ENCODE peak calls at places on chromosomes 1 and 21, in six cellular contexts. U, O, Q, Z, M and S are unnamed samples.

GRCh38 chr1:182616130-182617074 is 12.2 kb upstream of the RGS16 start:
- DNase-seq in U (peak; percentile 41), O (peak; percentile 25), Q (peak; percentile 93), Z (peak; percentile 70), M (no peak), S (peak; percentile 61)

GRCh38 chr21:33522297-33522696 is 19.6 kb downstream of the GART start:
- DNase-seq in U (no peak), O (no peak), Q (no peak), Z (no peak), M (no peak), S (no peak)

GRCh38 chr1:222314839-222315238 is 233.1 kb downstream of the HHIPL2 start:
- DNase-seq in U (no peak), O (no peak), Q (no peak), Z (no peak), M (peak; percentile 42), S (no peak)

GRCh38 chr1:184854456-184855180 is 100.0 kb upstream of the EDEM3 start:
- DNase-seq in U (peak; percentile 68), O (peak; percentile 76), Q (no peak), Z (no peak), M (no peak), S (no peak)

GRCh38 chr1:23664837-23665795 is 26.5 kb upstream of the RPL11 start:
- DNase-seq in U (peak; percentile 51), O (no peak), Q (peak; percentile 66), Z (no peak), M (no peak), S (no peak)

GRCh38 chr1:31931241-31932225 is 6.6 kb downstream of the PTP4A2 start:
- DNase-seq in U (peak; percentile 70), O (peak; percentile 67), Q (peak; percentile 63), Z (no peak), M (no peak), S (no peak)

GRCh38 chr1:51240096-51240495 is 4.0 kb downstream of the RNF11 start:
- DNase-seq in U (no peak), O (no peak), Q (no peak), Z (peak; percentile 16), M (no peak), S (peak; percentile 15)

GRCh38 chr1:202283379-202283844 is 58.3 kb downstream of the UBE2T start:
- DNase-seq in U (peak; percentile 87), O (peak; percentile 75), Q (no peak), Z (no peak), M (peak; percentile 77), S (no peak)

GRCh38 chr1:100734716-100735115 is 15.2 kb downstream of the VCAM1 start:
- DNase-seq in U (peak; percentile 75), O (peak; percentile 80), Q (no peak), Z (no peak), M (no peak), S (no peak)

GRCh38 chr1:230140221-230141001 is 73.4 kb downstream of the GALNT2 start:
- DNase-seq in U (peak; percentile 91), O (peak; percentile 90), Q (no peak), Z (no peak), M (peak; percentile 35), S (no peak)

GRCh38 chr1:168391759-168392681 is 111.3 kb downstream of the TBX19 start:
- DNase-seq in U (no peak), O (no peak), Q (peak; percentile 33), Z (no peak), M (no peak), S (no peak)

GRCh38 chr1:204438628-204439027 is 27.0 kb upstream of the PPP1R15B start:
- DNase-seq in U (peak; percentile 96), O (peak; percentile 100), Q (no peak), Z (no peak), M (peak; percentile 53), S (no peak)

GRCh38 chr1:174874337-174875053 is 125.3 kb upstream of the CACYBP start:
- DNase-seq in U (peak; percentile 8), O (no peak), Q (peak; percentile 80), Z (no peak), M (no peak), S (no peak)

GRCh38 chr1:211684791-211685190 is 9.4 kb upstream of the NEK2 start:
- DNase-seq in U (peak; percentile 35), O (peak; percentile 41), Q (no peak), Z (no peak), M (no peak), S (no peak)

GRCh38 chr1:93448292-93448982 is 519 bp downstream of the FNBP1L start:
- DNase-seq in U (peak; percentile 49), O (no peak), Q (peak; percentile 86), Z (peak; percentile 82), M (peak; percentile 21), S (peak; percentile 68)
- H4K8ac ChIP-seq in U (peak overlapping the region; percentile 82), O (no peak overlapping the region), Q (peak overlapping the region; percentile 67), Z (peak overlapping the region; percentile 98), M (peak overlapping the region; percentile 77), S (no peak overlapping the region)

GRCh38 chr1:150067184-150068182 is at the start of gene VPS45:
- DNase-seq in U (peak; percentile 96), O (peak; percentile 88), Q (peak; percentile 96), Z (peak; percentile 90), M (peak; percentile 87), S (peak; percentile 82)
- H2BK5ac ChIP-seq in U (no peak within 1 kb of the TSS), O (peak within 1 kb of the TSS; percentile 83), Q (peak within 1 kb of the TSS; percentile 46), Z (peak within 1 kb of the TSS; percentile 99), M (peak within 1 kb of the TSS; percentile 76), S (no peak within 1 kb of the TSS)

DNA sequence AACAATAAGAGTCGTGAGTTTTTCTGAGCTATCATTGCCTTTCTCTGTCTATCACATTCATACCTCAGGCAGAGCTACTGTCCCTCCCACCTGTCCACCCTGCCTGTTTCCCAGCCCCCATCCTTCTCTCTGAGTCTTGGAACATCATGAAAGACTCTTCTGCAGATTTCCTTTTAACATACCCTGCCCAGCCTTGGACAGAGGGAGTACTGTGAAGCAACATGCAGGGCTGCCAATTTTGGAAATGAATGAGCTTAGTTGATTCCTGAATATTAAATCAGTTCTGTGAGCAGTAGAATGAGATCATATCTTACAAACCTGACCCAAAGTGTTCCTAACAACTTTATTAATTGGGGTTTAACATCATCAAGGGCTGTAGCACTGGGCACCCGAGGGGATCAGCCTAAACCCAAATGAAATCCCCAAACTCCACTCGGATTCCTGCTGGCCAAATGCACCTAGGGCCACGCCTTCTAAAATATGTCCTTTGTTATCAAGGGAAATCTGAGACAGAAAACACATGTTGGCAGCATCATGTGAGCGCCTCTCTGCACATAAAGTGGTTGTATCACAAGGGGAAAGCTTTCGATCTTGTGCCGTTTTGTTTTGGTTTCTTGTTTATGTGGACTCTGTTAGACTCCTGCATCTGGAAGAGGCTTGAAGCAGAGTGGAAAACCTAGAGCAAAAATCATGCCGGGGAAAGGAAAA is 357.6 kb downstream of the KIF26B start:
- DNase-seq in U (peak; percentile 17), O (no peak), Q (no peak), Z (no peak), M (no peak), S (no peak)
- H3K4me3 ChIP-seq in U (peak overlapping the region; percentile 74), O (no peak overlapping the region), Q (no peak overlapping the region), Z (no peak overlapping the region), M (no peak overlapping the region), S (no peak overlapping the region)

DNA sequence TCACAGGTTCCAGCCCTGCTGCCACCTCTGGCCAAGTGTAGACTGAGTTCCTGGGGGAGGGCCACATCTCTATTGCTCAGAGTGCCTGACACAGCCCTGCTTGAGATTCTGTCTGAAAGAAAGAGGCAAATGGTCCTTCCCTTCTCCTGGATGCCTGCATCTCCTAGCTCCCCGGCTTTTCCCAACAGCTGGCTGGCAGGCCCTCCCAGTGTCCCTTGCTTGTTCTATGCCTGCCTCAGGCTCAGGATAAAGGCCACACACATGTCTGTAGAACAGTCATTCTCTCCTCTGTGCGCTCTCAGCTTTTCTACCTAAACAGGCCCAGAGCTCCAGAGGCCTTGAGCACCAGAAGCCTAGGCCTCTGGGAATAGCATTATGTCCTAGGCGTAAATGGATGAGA is 343.4 kb upstream of the USP24 start:
- DNase-seq in U (no peak), O (no peak), Q (no peak), Z (no peak), M (no peak), S (no peak)
- H4K8ac ChIP-seq in U (peak overlapping the region; percentile 24), O (no peak overlapping the region), Q (no peak overlapping the region), Z (no peak overlapping the region), M (no peak overlapping the region), S (no peak overlapping the region)

GRCh38 chr1:224454337-224455055 is 19.9 kb upstream of the WDR26 start:
- DNase-seq in U (no peak), O (no peak), Q (peak; percentile 23), Z (no peak), M (peak; percentile 87), S (no peak)

GRCh38 chr1:224447971-224448370 is 13.4 kb upstream of the WDR26 start:
- DNase-seq in U (no peak), O (no peak), Q (no peak), Z (no peak), M (no peak), S (no peak)

GRCh38 chr1:224450164-224450955 is 15.8 kb upstream of the WDR26 start:
- DNase-seq in U (no peak), O (no peak), Q (no peak), Z (no peak), M (no peak), S (no peak)

GRCh38 chr1:224448428-224449017 is 13.9 kb upstream of the WDR26 start:
- DNase-seq in U (no peak), O (no peak), Q (no peak), Z (no peak), M (no peak), S (no peak)

GRCh38 chr1:224450956-224451350 is 16.4 kb upstream of the WDR26 start:
- DNase-seq in U (no peak), O (no peak), Q (no peak), Z (no peak), M (peak; percentile 66), S (no peak)
- H2BK5ac ChIP-seq in U (no peak overlapping the region), O (no peak overlapping the region), Q (no peak overlapping the region), Z (no peak overlapping the region), M (no peak overlapping the region), S (no peak overlapping the region)

DNA sequence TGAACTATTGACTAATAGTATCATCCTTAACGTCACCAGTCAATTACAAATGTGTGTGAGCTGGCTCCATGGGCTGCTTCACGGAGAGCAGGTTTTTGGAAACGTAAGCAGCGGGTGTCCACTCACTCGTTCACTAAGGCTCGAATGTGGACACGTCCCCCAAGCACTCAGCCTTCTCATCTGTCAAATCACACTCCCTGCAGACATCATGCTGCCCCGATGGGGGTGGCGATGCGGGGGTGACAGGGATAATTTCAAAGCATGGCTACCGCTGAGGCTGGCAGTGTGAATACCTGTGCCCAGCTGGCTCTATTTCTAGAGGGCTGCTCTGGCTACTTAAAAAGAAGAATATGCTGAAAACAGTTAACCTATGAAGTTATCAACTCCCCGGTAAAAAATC is 71.3 kb downstream of the CAPZB start:
- DNase-seq in U (no peak), O (no peak), Q (no peak), Z (no peak), M (no peak), S (no peak)
- H3K4me3 ChIP-seq in U (no peak overlapping the region), O (no peak overlapping the region), Q (no peak overlapping the region), Z (no peak overlapping the region), M (no peak overlapping the region), S (no peak overlapping the region)

GRCh38 chr1:4647391-4647790 is 7.0 kb upstream of the AJAP1 start:
- DNase-seq in U (no peak), O (no peak), Q (no peak), Z (no peak), M (no peak), S (no peak)
- H4K8ac ChIP-seq in U (no peak overlapping the region), O (no peak overlapping the region), Q (no peak overlapping the region), Z (no peak overlapping the region), M (no peak overlapping the region), S (no peak overlapping the region)

GRCh38 chr1:196608401-196609113 is at the start of gene KCNT2:
- DNase-seq in U (peak; percentile 88), O (peak; percentile 29), Q (peak; percentile 99), Z (peak; percentile 93), M (no peak), S (peak; percentile 93)
- H2BK5ac ChIP-seq in U (no peak within 1 kb of the TSS), O (no peak within 1 kb of the TSS), Q (peak within 1 kb of the TSS; percentile 58), Z (peak within 1 kb of the TSS; percentile 99), M (no peak within 1 kb of the TSS), S (peak within 1 kb of the TSS; percentile 78)